ENCODE peak calls at places on chromosomes 16 and 17, in nine cellular contexts. B is transverse colon, P is GM12878, R is Panc1, J is HCT116, I is HepG2, C is GM23338, L is spleen, E is stomach. Q is an unnamed sample. For H3K4me1, the result is how much of the 10 kb centered on the place peaks cover.

GRCh38 chr16:87252269-87252970 is 64.8 kb downstream of the C16orf95 start:
- DNase-seq in B (no peak), P (no peak), R (no peak), J (no peak), I (no peak), C (no peak), L (peak), E (no peak), Q (no peak)

GRCh38 chr17:10032142-10032541 is 127.1 kb upstream of the RCVRN start:
- DNase-seq in B (no peak), P (no peak), R (no peak), J (no peak), I (no peak), C (peak), L (no peak), E (no peak), Q (no peak)

GRCh38 chr17:74803971-74804370 is 27.8 kb upstream of the NAT9 start:
- DNase-seq in B (no peak), P (no peak), R (no peak), J (no peak), I (no peak), C (no peak), L (no peak), E (no peak), Q (no peak)

GRCh38 chr16:35391328-35391727 is 1931.9 kb downstream of the TP53TG3F start:
- DNase-seq in B (no peak), P (no peak), R (peak), J (peak), I (peak), C (peak), L (no peak), E (no peak), Q (no peak)

GRCh38 chr16:57798267-57798810 is 4.0 kb downstream of the KIFC3 start:
- DNase-seq in B (no peak), P (no peak), R (no peak), J (no peak), I (no peak), C (no peak), L (no peak), E (no peak), Q (no peak)

GRCh38 chr17:36188891-36189306 is 7.7 kb downstream of the CCL3L1 start:
- DNase-seq in B (peak), P (peak), R (no peak), J (no peak), I (no peak), C (no peak), L (peak), E (no peak), Q (peak)

GRCh38 chr17:64418506-64419339 is 28.1 kb upstream of the PECAM1 start:
- DNase-seq in B (no peak), P (no peak), R (no peak), J (peak), I (peak), C (peak), L (no peak), E (no peak), Q (no peak)

GRCh38 chr16:7268182-7268581 is 64.5 kb upstream of the RBFOX1 start:
- DNase-seq in B (no peak), P (no peak), R (peak), J (no peak), I (peak), C (peak), L (no peak), E (no peak), Q (no peak)

GRCh38 chr16:21997693-21998480 is 3.0 kb downstream of the PDZD9 start:
- DNase-seq in B (no peak), P (no peak), R (no peak), J (no peak), I (no peak), C (no peak), L (no peak), E (no peak), Q (no peak)

GRCh38 chr17:16988749-16989229 is 16.9 kb upstream of the TNFRSF13B start:
- DNase-seq in B (peak), P (peak), R (no peak), J (no peak), I (no peak), C (no peak), L (no peak), E (no peak), Q (no peak)

GRCh38 chr16:9258423-9259051 is 167.1 kb downstream of the HAPSTR1 start:
- DNase-seq in B (peak), P (no peak), R (peak), J (peak), I (peak), C (peak), L (no peak), E (no peak), Q (no peak)

GRCh38 chr16:50644730-50645129 is 36.4 kb downstream of the SNX20 start:
- DNase-seq in B (peak), P (no peak), R (no peak), J (peak), I (no peak), C (peak), L (no peak), E (peak), Q (no peak)

GRCh38 chr16:4016648-4017047 is 99.6 kb downstream of the ADCY9 start:
- DNase-seq in B (no peak), P (no peak), R (no peak), J (no peak), I (no peak), C (no peak), L (no peak), E (no peak), Q (no peak)

GRCh38 chr16:84699147-84699711 is 571 bp upstream of the USP10 start:
- DNase-seq in B (peak), P (no peak), R (no peak), J (no peak), I (no peak), C (no peak), L (no peak), E (no peak), Q (no peak)

GRCh38 chr16:58339452-58339938 is 44.7 kb upstream of the PRSS54 start:
- DNase-seq in B (no peak), P (no peak), R (no peak), J (peak), I (peak), C (peak), L (no peak), E (no peak), Q (no peak)

GRCh38 chr17:50035421-50035879 is 20.5 kb upstream of the ITGA3 start:
- DNase-seq in B (no peak), P (no peak), R (no peak), J (no peak), I (peak), C (no peak), L (no peak), E (no peak), Q (peak)

GRCh38 chr16:523097-523741 is 4.3 kb upstream of the CAPN15 start:
- DNase-seq in B (no peak), P (no peak), R (no peak), J (no peak), I (no peak), C (no peak), L (no peak), E (no peak), Q (no peak)

GRCh38 chr16:76243620-76244019 is 33.6 kb upstream of the CNTNAP4 start:
- DNase-seq in B (no peak), P (no peak), R (no peak), J (no peak), I (no peak), C (no peak), L (no peak), E (no peak), Q (no peak)

GRCh38 chr16:68079616-68080344 is 5.4 kb upstream of the NFATC3 start:
- DNase-seq in B (peak), P (no peak), R (no peak), J (no peak), I (peak), C (no peak), L (peak), E (peak), Q (no peak)

GRCh38 chr16:71807905-71808592 is 585 bp downstream of the AP1G1 start:
- DNase-seq in B (peak), P (no peak), R (no peak), J (no peak), I (no peak), C (peak), L (no peak), E (no peak), Q (no peak)

GRCh38 chr17:35519442-35519841 is 18.0 kb downstream of the SLFN12L start:
- DNase-seq in B (no peak), P (no peak), R (no peak), J (no peak), I (no peak), C (no peak), L (no peak), E (no peak), Q (no peak)

GRCh38 chr17:73191443-73192218 is 1.2 kb upstream of the COG1 start:
- DNase-seq in B (peak), P (no peak), R (no peak), J (peak), I (peak), C (peak), L (no peak), E (peak), Q (no peak)

DNA sequence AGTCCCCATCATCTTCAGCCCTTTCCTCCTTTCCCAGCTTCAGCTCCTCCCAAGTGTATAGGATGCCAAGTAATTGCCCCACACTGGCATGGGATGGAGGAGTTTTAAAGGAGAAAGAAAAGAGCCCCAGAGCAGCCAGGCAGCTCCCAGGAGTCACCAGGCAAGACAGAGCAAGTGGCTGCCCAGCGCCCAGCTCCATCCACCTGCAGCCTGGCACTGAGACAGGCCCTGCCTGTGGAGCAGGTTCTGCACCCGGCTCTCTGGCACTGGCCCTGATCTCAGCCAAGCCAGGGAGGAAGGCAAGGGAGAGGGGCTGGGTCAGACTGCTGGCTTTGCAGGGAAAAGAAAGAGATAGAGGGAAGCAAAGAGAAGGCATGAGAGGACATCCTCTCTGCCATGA is 21.7 kb downstream of the FOXN1 start:
- DNase-seq in B (peak), P (no peak), R (no peak), J (no peak), I (no peak), C (no peak), L (no peak), E (peak), Q (no peak)
- TF ChIP-seq POLR2AphosphoS5 in B (no peak), P (no peak), R (no peak), J (no peak), I (no peak), C (no peak), L (no peak), E (no peak), Q (peak)

GRCh38 chr17:29622337-29623282 is at the start of gene CORO6:
- DNase-seq in B (peak), P (no peak), R (no peak), J (no peak), I (no peak), C (peak), L (peak), E (peak), Q (no peak)

GRCh38 chr17:29625037-29625750 is 2.5 kb upstream of the CORO6 start:
- DNase-seq in B (no peak), P (no peak), R (no peak), J (peak), I (no peak), C (peak), L (no peak), E (no peak), Q (no peak)

GRCh38 chr17:29621751-29622194 is 939 bp downstream of the CORO6 start:
- DNase-seq in B (no peak), P (no peak), R (no peak), J (no peak), I (no peak), C (no peak), L (no peak), E (no peak), Q (no peak)

GRCh38 chr17:29623283-29623647 is 553 bp upstream of the CORO6 start:
- DNase-seq in B (no peak), P (no peak), R (no peak), J (no peak), I (no peak), C (peak), L (no peak), E (no peak), Q (no peak)

DNA sequence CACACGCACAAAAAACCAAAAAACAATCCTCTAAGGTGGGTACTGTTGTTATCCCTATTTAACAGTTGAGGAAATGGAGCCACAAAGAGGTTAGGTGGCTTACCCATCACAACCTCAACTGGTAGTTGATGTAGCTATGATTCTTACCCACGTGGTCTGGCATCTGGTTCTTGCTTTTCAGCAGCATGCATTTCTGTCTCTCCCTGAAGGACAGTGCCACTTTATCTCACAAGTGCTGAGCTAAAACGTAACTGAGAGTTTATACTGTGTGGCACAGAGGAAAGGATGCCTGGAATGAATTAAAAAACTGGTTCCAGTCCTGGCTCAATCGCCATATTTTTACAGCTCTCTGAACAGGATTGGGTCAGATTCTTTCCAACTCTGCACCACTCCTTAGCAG is 1.9 kb upstream of the CORO6 start:
- DNase-seq in B (no peak), P (no peak), R (no peak), J (no peak), I (no peak), C (no peak), L (no peak), E (no peak), Q (no peak)
- H3K4me1 ChIP-seq in B (under half), P (under half), R (under half), J (half or more), I (under half), C (under half), L (under half), E (under half), Q (under half)

GRCh38 chr16:11202260-11203091 is 53.5 kb downstream of the SOCS1 start:
- DNase-seq in B (no peak), P (peak), R (peak), J (no peak), I (no peak), C (no peak), L (no peak), E (no peak), Q (no peak)
- TF ChIP-seq POLR2AphosphoS5 in B (no peak), P (peak), R (peak), J (no peak), I (no peak), C (no peak), L (no peak), E (no peak), Q (no peak)

DNA sequence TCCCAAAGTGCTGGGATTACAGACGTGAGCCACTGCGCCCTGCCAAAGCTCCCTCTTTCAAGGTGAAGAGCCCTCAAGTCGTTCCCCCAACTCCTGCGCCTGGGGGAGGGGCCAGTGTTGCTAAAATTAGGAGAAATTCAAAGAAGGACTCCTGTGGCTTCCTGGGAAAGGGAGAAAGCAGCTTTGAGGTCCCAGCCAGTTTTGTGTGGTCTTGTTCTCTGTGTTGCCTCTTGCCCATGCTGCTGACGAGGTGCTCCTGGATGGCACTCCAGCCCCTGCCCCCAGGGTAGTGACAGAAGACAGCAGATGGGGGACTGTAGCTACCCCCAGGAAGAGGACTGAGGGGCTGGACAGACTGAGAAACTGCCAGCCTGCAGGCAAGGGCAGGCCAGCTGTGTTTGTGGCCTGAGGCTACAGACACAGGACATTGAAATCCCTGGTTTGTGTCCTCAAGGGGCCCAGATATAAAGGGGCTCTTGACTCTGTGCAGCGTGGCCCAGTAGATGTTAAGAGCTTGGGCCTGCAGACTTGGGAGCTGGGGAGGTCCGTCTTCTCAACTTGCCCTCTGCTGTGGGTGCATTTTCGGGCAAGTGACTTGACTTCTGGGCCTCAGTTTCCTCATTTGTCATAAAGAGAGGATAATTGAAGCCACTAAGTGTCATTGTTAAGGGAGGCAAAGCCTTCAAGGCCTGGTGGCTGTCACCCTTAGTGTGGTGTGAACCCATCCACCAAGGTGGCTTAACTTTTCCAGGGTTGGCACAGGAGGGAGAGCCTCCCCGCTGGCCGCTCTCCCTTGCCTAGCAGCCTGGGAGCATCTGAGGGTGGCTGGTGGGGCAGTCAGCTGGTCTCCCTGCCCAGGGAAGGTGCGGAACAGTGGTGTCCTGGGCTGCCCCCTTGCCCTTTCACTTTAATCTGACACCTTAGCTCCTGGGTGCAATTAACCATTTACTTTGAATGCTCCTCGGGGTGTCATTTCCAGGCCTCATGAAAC is 4.1 kb downstream of the UBALD2 start:
- DNase-seq in B (no peak), P (no peak), R (no peak), J (no peak), I (no peak), C (peak), L (no peak), E (no peak), Q (no peak)
- H3K4me1 ChIP-seq in B (half or more), P (under half), R (under half), J (under half), I (under half), C (under half), L (half or more), E (half or more), Q (half or more)

Q was measured in vagina.